ENCODE peak calls at places on chromosomes 12 and 14, in ten cellular contexts. Y is LoVo; X is retina; K is HS-5; I is HTR-8/SVneo; O is heart left ventricle; T is stimulated activated CD4-positive, alpha-beta T cell treated with anti-CD3 and anti-CD28 coated beads, Interleukin-12 subunit alpha, Interleukin-12 subunit beta, amount 100 ng/mL, for 4 hours; N is HepG2; A is fibroblast of the conjunctiva; V is stimulated activated CD8-positive, alpha-beta memory T cell treated with anti-CD3 and anti-CD28 coated beads, Interleukin-7, amount 100 ng/mL, for 1 hour. S is an unnamed sample.

GRCh38 chr12:981176-981828 is 9.7 kb upstream of the ERC1 start:
- DNase-seq in Y (peak), X (no peak), K (no peak), I (no peak), O (no peak), T (no peak), N (no peak), A (no peak), V (no peak), S (peak)

GRCh38 chr12:11561416-11561815 is 88.1 kb upstream of the ETV6 start:
- DNase-seq in Y (no peak), X (no peak), K (no peak), I (no peak), O (no peak), T (no peak), N (no peak), A (no peak), V (no peak), S (no peak)

GRCh38 chr12:121787063-121787774 is 6.3 kb downstream of the RHOF start:
- DNase-seq in Y (no peak), X (no peak), K (no peak), I (no peak), O (no peak), T (no peak), N (no peak), A (no peak), V (no peak), S (no peak)

GRCh38 chr12:122166422-122167327 is 7.3 kb downstream of the IL31 start:
- DNase-seq in Y (no peak), X (peak), K (no peak), I (no peak), O (no peak), T (no peak), N (no peak), A (no peak), V (no peak), S (no peak)

GRCh38 chr12:26512213-26512612 is 316.8 kb downstream of the SSPN start:
- DNase-seq in Y (no peak), X (no peak), K (no peak), I (no peak), O (no peak), T (no peak), N (no peak), A (no peak), V (no peak), S (no peak)

GRCh38 chr14:52327374-52328226 is 13.5 kb downstream of the PTGER2 start:
- DNase-seq in Y (no peak), X (no peak), K (no peak), I (no peak), O (no peak), T (no peak), N (no peak), A (no peak), V (no peak), S (no peak)

GRCh38 chr14:71403673-71404072 is 496.4 kb downstream of the PCNX1 start:
- DNase-seq in Y (no peak), X (no peak), K (no peak), I (peak), O (no peak), T (no peak), N (peak), A (no peak), V (no peak), S (peak)

GRCh38 chr14:77067632-77068514 is 30.2 kb upstream of the CIPC start:
- DNase-seq in Y (peak), X (peak), K (no peak), I (peak), O (peak), T (peak), N (no peak), A (peak), V (no peak), S (peak)

GRCh38 chr14:102086346-102086971 is 385 bp downstream of the HSP90AA1 start:
- DNase-seq in Y (peak), X (peak), K (no peak), I (no peak), O (no peak), T (peak), N (no peak), A (peak), V (peak), S (peak)

GRCh38 chr12:78096909-78097597 is 266.4 kb downstream of the NAV3 start:
- DNase-seq in Y (no peak), X (no peak), K (no peak), I (no peak), O (no peak), T (no peak), N (no peak), A (peak), V (no peak), S (no peak)

GRCh38 chr14:75429562-75429961 is 1.7 kb downstream of the JDP2 start:
- DNase-seq in Y (no peak), X (no peak), K (no peak), I (no peak), O (no peak), T (no peak), N (no peak), A (no peak), V (no peak), S (no peak)

GRCh38 chr14:101121399-101122113 is 218.0 kb upstream of the RTL1 start:
- DNase-seq in Y (no peak), X (no peak), K (no peak), I (no peak), O (no peak), T (no peak), N (no peak), A (no peak), V (no peak), S (no peak)

GRCh38 chr12:98211914-98212695 is 303.3 kb upstream of the TMPO start:
- DNase-seq in Y (no peak), X (peak), K (no peak), I (no peak), O (no peak), T (no peak), N (no peak), A (no peak), V (no peak), S (no peak)